ENCODE peak calls at places on chromosomes 6 and 20, in eight cellular contexts. R is tibial nerve; U is activated T-cell treated with anti-CD3 and anti-CD28 coated beads, Interleukin-2, amount 50 U/mL, for 4 hours; F is HTR-8/SVneo; G is GM04504; W is nucleus accumbens; B is CD4-positive, alpha-beta T cell; Q is hepatic stellate cell. V is an unnamed sample.

GRCh38 chr6:12051861-12052368 is 39.8 kb downstream of the HIVEP1 start:
- DNase-seq in F (no peak), R (no peak), Q (no peak), W (no peak), U (peak; percentile 31), G (no peak), B (peak; percentile 17), V (peak; percentile 34)

GRCh38 chr6:113735487-113735886 is 121.7 kb upstream of the MARCKS start:
- DNase-seq in W (no peak), G (no peak), F (no peak), B (no peak), R (no peak), U (no peak), Q (no peak), V (no peak)

GRCh38 chr6:14693301-14694192 is 552.3 kb upstream of the JARID2 start:
- DNase-seq in B (no peak), F (no peak), R (no peak), Q (no peak), W (no peak), G (no peak), U (no peak), V (no peak)

GRCh38 chr20:32559753-32560380 is 25.3 kb downstream of the NOL4L start:
- DNase-seq in W (no peak), F (no peak), Q (no peak), U (no peak), G (no peak), R (no peak), B (no peak), V (no peak)

GRCh38 chr6:105902401-105903031 is 183.6 kb upstream of the PRDM1 start:
- DNase-seq in B (no peak), Q (no peak), G (peak; percentile 75), F (no peak), R (no peak), W (no peak), U (no peak), V (peak; percentile 63)

GRCh38 chr6:113318553-113318952 is 538.6 kb upstream of the MARCKS start:
- DNase-seq in Q (no peak), B (no peak), F (no peak), G (no peak), R (no peak), W (no peak), U (no peak), V (no peak)

GRCh38 chr6:56072856-56073255 is 174.5 kb downstream of the COL21A1 start:
- DNase-seq in W (no peak), Q (no peak), F (no peak), B (no peak), G (no peak), R (no peak), U (no peak), V (peak; percentile 51)

GRCh38 chr20:25230177-25230831 is 17.6 kb upstream of the PYGB start:
- DNase-seq in F (no peak), R (no peak), B (no peak), G (no peak), W (no peak), Q (no peak), U (no peak), V (no peak)

GRCh38 chr6:109243863-109244825 is 138.1 kb downstream of the CD164 start:
- DNase-seq in G (no peak), U (no peak), R (no peak), B (no peak), Q (no peak), W (no peak), F (no peak), V (no peak)

GRCh38 chr20:51206032-51206662 is 183.2 kb upstream of the KCNG1 start:
- DNase-seq in G (no peak), F (no peak), U (no peak), Q (no peak), W (no peak), R (no peak), B (no peak), V (no peak)

GRCh38 chr6:85192186-85192585 is 257.7 kb upstream of the NT5E start:
- DNase-seq in W (no peak), R (no peak), G (no peak), B (no peak), U (no peak), Q (no peak), F (no peak), V (peak; percentile 54)

GRCh38 chr20:57513199-57513598 is 11.7 kb downstream of the CTCFL start:
- DNase-seq in R (no peak), Q (no peak), W (no peak), G (no peak), B (no peak), U (no peak), F (no peak), V (no peak)

GRCh38 chr6:9405369-9405768 is 970.0 kb upstream of the SLC35B3 start:
- DNase-seq in G (peak; percentile 33), B (no peak), W (no peak), Q (no peak), R (no peak), U (no peak), F (peak; percentile 30), V (peak; percentile 46)

GRCh38 chr6:106125925-106126435 is 39.8 kb downstream of the PRDM1 start:
- DNase-seq in B (peak; percentile 17), F (no peak), Q (no peak), G (no peak), U (peak; percentile 34), W (no peak), R (no peak), V (no peak)

GRCh38 chr6:126030045-126030444 is 43.7 kb downstream of the TRMT11 start:
- DNase-seq in G (no peak), R (no peak), U (no peak), W (no peak), Q (no peak), F (no peak), B (no peak), V (no peak)

GRCh38 chr6:42790549-42791181 is 8.8 kb downstream of the BICRAL start:
- DNase-seq in R (no peak), W (no peak), U (no peak), G (no peak), F (no peak), Q (no peak), B (no peak), V (no peak)

GRCh38 chr20:57659131-57659788 is 39.0 kb upstream of the ZBP1 start:
- DNase-seq in B (no peak), U (peak; percentile 4), W (no peak), F (no peak), R (no peak), Q (no peak), G (no peak), V (no peak)

GRCh38 chr6:170462366-170463020 is 90.6 kb downstream of the PSMB1 start:
- DNase-seq in Q (no peak), W (no peak), B (no peak), G (no peak), U (no peak), R (no peak), F (no peak), V (no peak)

GRCh38 chr6:85749236-85749635 is 106.5 kb upstream of the SYNCRIP start:
- DNase-seq in F (no peak), U (no peak), Q (no peak), G (no peak), R (no peak), W (no peak), B (no peak), V (no peak)

GRCh38 chr6:36596359-36596758 is 2.2 kb downstream of the SRSF3 start:
- DNase-seq in B (no peak), U (no peak), W (no peak), Q (peak; percentile 31), R (no peak), G (no peak), F (no peak), V (no peak)

GRCh38 chr6:117206951-117207687 is 58.2 kb upstream of the VGLL2 start:
- DNase-seq in G (no peak), F (peak; percentile 57), B (no peak), R (no peak), U (no peak), W (no peak), Q (no peak), V (no peak)

GRCh38 chr6:36035240-36035639 is 7.6 kb downstream of the MAPK14 start:
- DNase-seq in U (no peak), F (no peak), Q (no peak), W (no peak), R (no peak), B (no peak), G (no peak), V (no peak)

GRCh38 chr20:35887393-35888064 is 66.8 kb downstream of the SCAND1 start:
- DNase-seq in R (no peak), U (no peak), G (no peak), Q (no peak), W (no peak), B (no peak), F (no peak), V (no peak)

GRCh38 chr6:16273266-16273665 is 34.9 kb downstream of the GMPR start:
- DNase-seq in R (no peak), B (no peak), G (no peak), U (no peak), W (no peak), F (no peak), Q (peak; percentile 29), V (no peak)

GRCh38 chr6:12586696-12587095 is 129.9 kb upstream of the PHACTR1 start:
- DNase-seq in G (no peak), B (no peak), W (no peak), F (no peak), R (no peak), U (no peak), Q (no peak), V (no peak)

GRCh38 chr20:45772693-45773092 is 19.0 kb downstream of the WFDC3 start:
- DNase-seq in B (no peak), W (no peak), F (no peak), Q (no peak), R (no peak), G (no peak), U (no peak), V (no peak)

GRCh38 chr6:42692151-42692911 is 30.1 kb downstream of the PRPH2 start:
- DNase-seq in G (peak; percentile 35), F (no peak), Q (peak; percentile 32), W (no peak), R (no peak), U (no peak), B (no peak), V (no peak)

GRCh38 chr6:84728602-84729001 is 35.8 kb downstream of the TBX18 start:
- DNase-seq in W (no peak), R (no peak), B (no peak), G (no peak), U (no peak), F (peak; percentile 5), Q (no peak), V (no peak)

GRCh38 chr6:76742919-76743318 is 670.5 kb upstream of the IMPG1 start:
- DNase-seq in W (no peak), R (no peak), U (no peak), Q (no peak), G (no peak), F (no peak), B (no peak), V (no peak)

GRCh38 chr6:32627831-32628230 is 9.4 kb upstream of the HLA-DQA1 start:
- DNase-seq in G (no peak), W (no peak), F (no peak), R (peak; percentile 48), U (no peak), Q (peak; percentile 27), B (no peak), V (no peak)

GRCh38 chr6:136775081-136775480 is 17.2 kb downstream of the MAP3K5 start:
- DNase-seq in B (no peak), U (no peak), R (no peak), Q (no peak), G (no peak), F (no peak), W (no peak), V (no peak)

GRCh38 chr6:25746968-25747367 is 7.6 kb upstream of the SLC17A4 start:
- DNase-seq in G (no peak), B (no peak), F (no peak), W (no peak), U (no peak), Q (no peak), R (no peak), V (no peak)

GRCh38 chr6:49072885-49073620 is 390.0 kb downstream of the MMUT start:
- DNase-seq in Q (no peak), U (no peak), F (no peak), B (no peak), G (no peak), R (no peak), W (no peak), V (no peak)

GRCh38 chr20:51631011-51631950 is 88.8 kb upstream of the NFATC2 start:
- DNase-seq in Q (peak; percentile 96), G (peak; percentile 95), B (no peak), F (peak; percentile 100), R (peak; percentile 83), W (no peak), U (no peak), V (peak; percentile 91)